ENCODE peak calls at places on chromosomes 12 and 14, in six cellular contexts. One of them, this sample, is unnamed.

GRCh38 chr14:27427796-27428195 is 830.0 kb upstream of the NOVA1 start:
- DNase-seq in IMR-90: no peak
- DNase-seq in tibial nerve: no peak
- DNase-seq in stomach: no peak
- DNase-seq in HepG2: no peak
- DNase-seq in A549: peak
- DNase-seq in this sample: no peak

GRCh38 chr12:1643056-1643455 is 14.0 kb downstream of the WNT5B start:
- DNase-seq in tibial nerve: no peak
- DNase-seq in IMR-90: no peak
- DNase-seq in stomach: no peak
- DNase-seq in A549: no peak
- DNase-seq in HepG2: no peak
- DNase-seq in this sample: no peak

GRCh38 chr12:94172973-94173372 is 24.6 kb downstream of the PLXNC1 start:
- DNase-seq in A549: peak
- DNase-seq in tibial nerve: no peak
- DNase-seq in stomach: peak
- DNase-seq in IMR-90: peak
- DNase-seq in HepG2: peak
- DNase-seq in this sample: peak

GRCh38 chr14:93035917-93036651 is 79.6 kb downstream of the ITPK1 start:
- DNase-seq in HepG2: peak
- DNase-seq in IMR-90: no peak
- DNase-seq in A549: peak
- DNase-seq in stomach: no peak
- DNase-seq in tibial nerve: no peak
- DNase-seq in this sample: no peak

GRCh38 chr14:70962935-70963334 is 55.7 kb downstream of the PCNX1 start:
- DNase-seq in HepG2: no peak
- DNase-seq in A549: no peak
- DNase-seq in tibial nerve: no peak
- DNase-seq in IMR-90: no peak
- DNase-seq in stomach: no peak
- DNase-seq in this sample: no peak

GRCh38 chr14:35285168-35285990 is 6.8 kb upstream of the PSMA6 start:
- DNase-seq in A549: no peak
- DNase-seq in HepG2: no peak
- DNase-seq in tibial nerve: no peak
- DNase-seq in IMR-90: peak
- DNase-seq in stomach: no peak
- DNase-seq in this sample: no peak

GRCh38 chr12:20350495-20350894 is 17.8 kb upstream of the PDE3A start:
- DNase-seq in HepG2: no peak
- DNase-seq in stomach: no peak
- DNase-seq in tibial nerve: no peak
- DNase-seq in IMR-90: peak
- DNase-seq in A549: peak
- DNase-seq in this sample: no peak

GRCh38 chr14:73718742-73719251 is 4.6 kb upstream of the PNMA1 start:
- DNase-seq in HepG2: no peak
- DNase-seq in tibial nerve: no peak
- DNase-seq in A549: no peak
- DNase-seq in IMR-90: no peak
- DNase-seq in stomach: no peak
- DNase-seq in this sample: no peak

GRCh38 chr12:45208604-45209487 is 7.0 kb upstream of the ANO6 start:
- DNase-seq in HepG2: peak
- DNase-seq in stomach: no peak
- DNase-seq in A549: peak
- DNase-seq in tibial nerve: no peak
- DNase-seq in IMR-90: peak
- DNase-seq in this sample: no peak

GRCh38 chr12:77382096-77382742 is 316.9 kb upstream of the E2F7 start:
- DNase-seq in IMR-90: no peak
- DNase-seq in HepG2: no peak
- DNase-seq in stomach: no peak
- DNase-seq in A549: no peak
- DNase-seq in tibial nerve: no peak
- DNase-seq in this sample: no peak

GRCh38 chr14:54343276-54344121 is 53.3 kb upstream of the CDKN3 start:
- DNase-seq in A549: no peak
- DNase-seq in IMR-90: no peak
- DNase-seq in stomach: no peak
- DNase-seq in tibial nerve: no peak
- DNase-seq in HepG2: peak
- DNase-seq in this sample: no peak

GRCh38 chr12:63400746-63401145 is 249.7 kb upstream of the AVPR1A start:
- DNase-seq in HepG2: peak
- DNase-seq in stomach: no peak
- DNase-seq in IMR-90: peak
- DNase-seq in tibial nerve: no peak
- DNase-seq in A549: peak
- DNase-seq in this sample: no peak

GRCh38 chr14:63656194-63656593 is 14.5 kb upstream of the WDR89 start:
- DNase-seq in A549: no peak
- DNase-seq in HepG2: no peak
- DNase-seq in stomach: no peak
- DNase-seq in tibial nerve: no peak
- DNase-seq in IMR-90: no peak
- DNase-seq in this sample: no peak

GRCh38 chr14:100498068-100498467 is 89.1 kb downstream of the BEGAIN start:
- DNase-seq in IMR-90: no peak
- DNase-seq in tibial nerve: no peak
- DNase-seq in stomach: no peak
- DNase-seq in HepG2: no peak
- DNase-seq in A549: no peak
- DNase-seq in this sample: no peak

GRCh38 chr14:90807060-90807459 is 9.2 kb downstream of the TTC7B start:
- DNase-seq in HepG2: no peak
- DNase-seq in IMR-90: no peak
- DNase-seq in A549: no peak
- DNase-seq in tibial nerve: no peak
- DNase-seq in stomach: no peak
- DNase-seq in this sample: no peak

GRCh38 chr12:57632369-57632897 is 568 bp downstream of the B4GALNT1 start:
- DNase-seq in stomach: no peak
- DNase-seq in HepG2: no peak
- DNase-seq in IMR-90: no peak
- DNase-seq in tibial nerve: no peak
- DNase-seq in A549: peak
- DNase-seq in this sample: no peak

GRCh38 chr12:14416658-14417057 is 51.2 kb downstream of the ATF7IP start:
- DNase-seq in tibial nerve: no peak
- DNase-seq in A549: peak
- DNase-seq in IMR-90: peak
- DNase-seq in HepG2: peak
- DNase-seq in stomach: no peak
- DNase-seq in this sample: no peak

GRCh38 chr12:42299392-42300308 is 26.2 kb downstream of the ZCRB1 start:
- DNase-seq in tibial nerve: no peak
- DNase-seq in IMR-90: peak
- DNase-seq in A549: peak
- DNase-seq in HepG2: no peak
- DNase-seq in stomach: no peak
- DNase-seq in this sample: no peak

GRCh38 chr12:15801770-15802393 is 12.7 kb upstream of the EPS8 start:
- DNase-seq in HepG2: no peak
- DNase-seq in tibial nerve: no peak
- DNase-seq in stomach: no peak
- DNase-seq in A549: peak
- DNase-seq in IMR-90: peak
- DNase-seq in this sample: peak

GRCh38 chr12:79661629-79662028 is 29.1 kb downstream of the PAWR start:
- DNase-seq in IMR-90: peak
- DNase-seq in tibial nerve: no peak
- DNase-seq in A549: no peak
- DNase-seq in HepG2: no peak
- DNase-seq in stomach: no peak
- DNase-seq in this sample: no peak

GRCh38 chr14:67426161-67426560 is 14.2 kb upstream of the PLEK2 start:
- DNase-seq in IMR-90: no peak
- DNase-seq in HepG2: no peak
- DNase-seq in stomach: no peak
- DNase-seq in tibial nerve: no peak
- DNase-seq in A549: no peak
- DNase-seq in this sample: no peak

GRCh38 chr14:93269341-93270068 is 62.4 kb downstream of the UBR7 start:
- DNase-seq in tibial nerve: no peak
- DNase-seq in stomach: no peak
- DNase-seq in IMR-90: peak
- DNase-seq in A549: peak
- DNase-seq in HepG2: peak
- DNase-seq in this sample: no peak

GRCh38 chr14:59055439-59056045 is 132.9 kb upstream of the DAAM1 start:
- DNase-seq in IMR-90: peak
- DNase-seq in tibial nerve: peak
- DNase-seq in stomach: peak
- DNase-seq in A549: peak
- DNase-seq in HepG2: peak
- DNase-seq in this sample: peak

GRCh38 chr12:96354326-96354725 is 45.9 kb downstream of the CDK17 start:
- DNase-seq in IMR-90: peak
- DNase-seq in stomach: no peak
- DNase-seq in HepG2: no peak
- DNase-seq in tibial nerve: no peak
- DNase-seq in A549: no peak
- DNase-seq in this sample: no peak

GRCh38 chr12:72271741-72272661 is at the start of gene TRHDE:
- DNase-seq in A549: peak
- DNase-seq in IMR-90: peak
- DNase-seq in stomach: no peak
- DNase-seq in tibial nerve: no peak
- DNase-seq in HepG2: no peak
- DNase-seq in this sample: peak

GRCh38 chr14:61381589-61381988 is 60.2 kb downstream of the PRKCH start:
- DNase-seq in tibial nerve: no peak
- DNase-seq in stomach: no peak
- DNase-seq in IMR-90: no peak
- DNase-seq in HepG2: no peak
- DNase-seq in A549: no peak
- DNase-seq in this sample: no peak

GRCh38 chr12:120301962-120302815 is at the start of gene SIRT4:
- DNase-seq in stomach: peak
- DNase-seq in tibial nerve: peak
- DNase-seq in IMR-90: peak
- DNase-seq in HepG2: peak
- DNase-seq in A549: peak
- DNase-seq in this sample: peak
- TF ChIP-seq POLR2A in stomach: no peak
- TF ChIP-seq POLR2A in tibial nerve: no peak
- TF ChIP-seq POLR2A in IMR-90: no peak
- TF ChIP-seq POLR2A in HepG2: peak
- TF ChIP-seq POLR2A in A549: no peak
- TF ChIP-seq POLR2A in this sample: no peak

DNA sequence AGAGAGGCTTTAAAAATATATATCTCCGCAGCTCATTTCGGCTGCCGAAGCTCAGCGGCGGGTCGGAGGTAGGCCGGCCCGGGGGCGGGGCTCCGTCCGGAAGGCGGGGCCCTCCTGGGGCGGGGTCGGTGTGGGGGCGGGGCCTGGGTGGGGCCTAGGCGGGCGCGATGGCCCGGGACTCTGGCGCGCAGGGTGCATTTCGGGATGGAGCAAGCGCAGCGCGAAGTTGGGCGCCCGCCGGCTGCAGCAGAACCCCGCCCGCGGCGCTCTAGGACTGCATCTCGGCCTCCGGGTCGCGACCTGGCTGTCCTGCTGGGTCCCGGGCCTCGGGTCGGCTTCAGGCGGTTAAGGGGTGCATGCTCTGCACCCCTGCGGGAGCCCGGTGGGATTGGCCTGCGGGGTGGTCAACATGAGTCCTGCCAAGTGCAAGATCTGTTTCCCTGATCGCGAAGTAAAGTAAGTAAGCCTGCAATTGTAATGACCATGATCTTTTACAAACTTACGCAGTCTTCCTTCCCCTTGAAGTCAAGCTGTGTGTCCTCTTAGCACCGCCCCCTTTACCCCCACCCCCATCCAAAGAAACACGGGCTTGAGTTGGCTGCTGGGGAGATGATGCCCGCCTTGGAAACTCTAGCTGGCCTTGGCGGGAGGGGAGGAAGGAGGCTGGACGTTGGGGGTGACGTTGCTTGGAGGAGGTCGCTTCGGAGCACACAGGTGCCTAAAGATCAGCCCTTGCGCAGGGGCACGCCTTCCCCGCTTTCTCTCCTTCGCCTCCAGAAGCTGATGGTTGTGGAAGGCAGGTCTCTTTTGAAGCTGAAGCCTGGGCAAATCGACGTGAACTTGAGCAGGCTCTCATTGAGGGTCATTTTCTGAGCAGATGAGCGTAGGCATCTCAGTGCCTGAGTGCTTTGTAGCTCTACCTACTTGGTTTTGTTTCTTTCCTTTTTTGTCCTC is 38.4 kb downstream of the ACACB start:
- DNase-seq in HepG2: peak
- DNase-seq in tibial nerve: peak
- DNase-seq in IMR-90: peak
- DNase-seq in stomach: peak
- DNase-seq in A549: peak
- DNase-seq in this sample: peak
- TF ChIP-seq POLR2A in HepG2: peak
- TF ChIP-seq POLR2A in tibial nerve: peak
- TF ChIP-seq POLR2A in IMR-90: no peak
- TF ChIP-seq POLR2A in stomach: no peak
- TF ChIP-seq POLR2A in A549: peak
- TF ChIP-seq POLR2A in this sample: peak

GRCh38 chr14:101862711-101863110 is 101.2 kb downstream of the PPP2R5C start:
- DNase-seq in HepG2: no peak
- DNase-seq in A549: no peak
- DNase-seq in stomach: no peak
- DNase-seq in tibial nerve: no peak
- DNase-seq in IMR-90: no peak
- DNase-seq in this sample: no peak

GRCh38 chr14:101859538-101859902 is 98.0 kb downstream of the PPP2R5C start:
- DNase-seq in tibial nerve: no peak
- DNase-seq in stomach: no peak
- DNase-seq in IMR-90: no peak
- DNase-seq in HepG2: no peak
- DNase-seq in A549: no peak
- DNase-seq in this sample: no peak

GRCh38 chr14:101862177-101862576 is 100.7 kb downstream of the PPP2R5C start:
- DNase-seq in A549: no peak
- DNase-seq in IMR-90: peak
- DNase-seq in stomach: no peak
- DNase-seq in HepG2: no peak
- DNase-seq in tibial nerve: no peak
- DNase-seq in this sample: no peak

GRCh38 chr14:101859916-101860315 is 98.4 kb downstream of the PPP2R5C start:
- DNase-seq in HepG2: no peak
- DNase-seq in stomach: no peak
- DNase-seq in tibial nerve: no peak
- DNase-seq in IMR-90: no peak
- DNase-seq in A549: no peak
- DNase-seq in this sample: no peak

GRCh38 chr14:101861464-101861863 is 100.0 kb downstream of the PPP2R5C start:
- DNase-seq in IMR-90: no peak
- DNase-seq in stomach: no peak
- DNase-seq in HepG2: no peak
- DNase-seq in A549: no peak
- DNase-seq in tibial nerve: no peak
- DNase-seq in this sample: no peak
- TF ChIP-seq POLR2A in IMR-90: no peak
- TF ChIP-seq POLR2A in stomach: no peak
- TF ChIP-seq POLR2A in HepG2: no peak
- TF ChIP-seq POLR2A in A549: no peak
- TF ChIP-seq POLR2A in tibial nerve: no peak
- TF ChIP-seq POLR2A in this sample: no peak

GRCh38 chr12:117384735-117385134 is 23.3 kb upstream of the NOS1 start:
- DNase-seq in tibial nerve: no peak
- DNase-seq in IMR-90: no peak
- DNase-seq in A549: no peak
- DNase-seq in stomach: no peak
- DNase-seq in HepG2: no peak
- DNase-seq in this sample: no peak
- TF ChIP-seq POLR2A in tibial nerve: no peak
- TF ChIP-seq POLR2A in IMR-90: no peak
- TF ChIP-seq POLR2A in A549: no peak
- TF ChIP-seq POLR2A in stomach: no peak
- TF ChIP-seq POLR2A in HepG2: no peak
- TF ChIP-seq POLR2A in this sample: no peak

This sample was measured in transverse colon.